ENCODE peak calls at places on chromosomes 7 and 10, in eight cellular contexts. C is OCI-LY7, S is uterus, N is Panc1, K is BE2C, G is mammary epithelial cell, O is H9, V is IMR-90. E is an unnamed sample. For H3K9me3 and H3K4me1, the result is how much of the 10 kb centered on the place peaks cover.

GRCh38 chr10:74982634-74982982 is 128.8 kb upstream of the SAMD8 start:
- DNase-seq in N (no peak), V (no peak), C (no peak), O (no peak), G (no peak), K (no peak), S (no peak), E (no peak)

GRCh38 chr10:112831826-112832225 is 118.2 kb upstream of the TCF7L2 start:
- DNase-seq in N (no peak), O (no peak), G (no peak), K (no peak), C (no peak), S (no peak), V (no peak), E (no peak)

GRCh38 chr10:4790045-4790444 is 36.0 kb upstream of the AKR1E2 start:
- DNase-seq in G (no peak), V (no peak), O (no peak), S (no peak), N (no peak), K (no peak), C (no peak), E (no peak)

GRCh38 chr7:38318803-38319416 is 45.5 kb upstream of the TARP start:
- DNase-seq in N (peak), G (peak), O (peak), K (peak), V (peak), S (no peak), C (peak), E (no peak)

GRCh38 chr10:34628174-34628802 is 186.8 kb downstream of the PARD3 start:
- DNase-seq in N (no peak), V (peak), C (no peak), S (peak), O (no peak), G (no peak), K (peak), E (no peak)

GRCh38 chr7:111827863-111828504 is 265.7 kb upstream of the IMMP2L start:
- DNase-seq in K (no peak), S (no peak), C (no peak), O (no peak), G (peak), N (no peak), V (peak), E (no peak)

GRCh38 chr10:104485632-104486031 is 132.0 kb downstream of the CFAP58 start:
- DNase-seq in G (no peak), K (no peak), S (no peak), N (no peak), C (no peak), V (no peak), O (no peak), E (no peak)

GRCh38 chr10:110923856-110924493 is 4.6 kb downstream of the SHOC2 start:
- DNase-seq in O (no peak), C (no peak), K (no peak), N (no peak), V (no peak), G (peak), S (no peak), E (no peak)

GRCh38 chr10:94125856-94126255 is 132.1 kb downstream of the PLCE1 start:
- DNase-seq in G (no peak), K (no peak), O (no peak), V (peak), S (no peak), C (no peak), N (no peak), E (no peak)

GRCh38 chr7:151057989-151058765 is 480 bp upstream of the CDK5 start:
- DNase-seq in O (peak), C (peak), N (peak), G (peak), K (peak), V (peak), S (peak), E (peak)

GRCh38 chr7:129831424-129832058 is 121.2 kb downstream of the UBE2H start:
- DNase-seq in V (peak), O (no peak), G (peak), S (peak), K (no peak), C (no peak), N (peak), E (no peak)

GRCh38 chr10:104076743-104077160 is 8.9 kb downstream of the COL17A1 start:
- DNase-seq in N (no peak), C (no peak), K (no peak), G (no peak), O (peak), V (peak), S (no peak), E (peak)

GRCh38 chr10:61487506-61487905 is 34.3 kb upstream of the TMEM26 start:
- DNase-seq in G (no peak), N (no peak), C (no peak), O (no peak), V (peak), K (no peak), S (no peak), E (no peak)

GRCh38 chr10:73644767-73645166 is 3.5 kb upstream of the MYOZ1 start:
- DNase-seq in S (no peak), O (no peak), N (no peak), G (no peak), K (no peak), V (no peak), C (no peak), E (no peak)

GRCh38 chr10:74718208-74718607 is 108.2 kb upstream of the KAT6B start:
- DNase-seq in N (no peak), G (no peak), V (no peak), S (no peak), K (no peak), C (no peak), O (no peak), E (no peak)

GRCh38 chr7:46071076-46071475 is 150.0 kb upstream of the IGFBP3 start:
- DNase-seq in G (no peak), N (no peak), S (no peak), O (no peak), V (no peak), K (no peak), C (no peak), E (no peak)

GRCh38 chr7:96670338-96671289 is 39.0 kb downstream of the SEM1 start:
- DNase-seq in N (no peak), G (no peak), S (no peak), O (no peak), V (no peak), K (peak), C (no peak), E (no peak)

GRCh38 chr7:140639366-140640053 is 1.1 kb downstream of the DENND2A start:
- DNase-seq in V (peak), C (no peak), K (no peak), N (no peak), S (peak), G (no peak), O (no peak), E (peak)

GRCh38 chr7:141695803-141696289 is 6.1 kb downstream of the DENND11 start:
- DNase-seq in S (no peak), N (peak), V (no peak), K (no peak), G (no peak), O (no peak), C (no peak), E (no peak)

DNA sequence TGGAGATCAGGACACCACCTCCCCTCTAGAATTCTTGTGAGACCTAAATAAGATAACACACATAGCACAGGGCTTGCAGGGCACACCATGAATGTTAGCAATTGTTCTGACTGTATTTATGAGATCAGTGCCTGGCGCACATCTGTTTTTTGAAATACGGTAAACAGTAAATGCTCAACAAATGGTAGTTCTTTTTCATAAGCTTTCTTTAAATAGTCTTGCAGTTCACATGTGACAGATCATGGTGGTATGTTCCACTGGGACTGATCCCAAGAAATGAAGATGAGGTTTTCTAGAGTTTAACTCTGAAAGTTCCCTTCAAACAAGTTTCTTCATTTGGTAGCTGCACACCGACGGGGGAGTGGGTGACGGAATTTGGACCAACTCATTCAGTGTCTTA is 34.8 kb downstream of the CREB5 start:
- DNase-seq in C (no peak), V (peak), K (no peak), G (no peak), S (no peak), N (no peak), O (no peak), E (no peak)
- TF ChIP-seq CTCF in C (no peak), V (no peak), K (no peak), G (no peak), S (no peak), N (no peak), O (no peak), E (no peak)

GRCh38 chr7:157845203-157845810 is 508.5 kb downstream of the DNAJB6 start:
- DNase-seq in K (no peak), V (no peak), N (peak), O (no peak), G (no peak), S (no peak), C (no peak), E (no peak)
- H3K9me3 ChIP-seq in K (under half), V (half or more), N (under half), O (under half), G (half or more), S (under half), C (under half), E (under half)

GRCh38 chr7:17299477-17299991 is 1.1 kb downstream of the AHR start:
- DNase-seq in C (no peak), N (no peak), S (no peak), O (no peak), K (no peak), G (peak), V (peak), E (no peak)

GRCh38 chr7:17298102-17298839 is at the start of gene AHR:
- DNase-seq in N (no peak), O (peak), K (peak), G (peak), V (peak), S (peak), C (peak), E (peak)

GRCh38 chr7:17298840-17299476 is 506 bp downstream of the AHR start:
- DNase-seq in N (no peak), G (peak), O (peak), V (peak), S (peak), K (peak), C (no peak), E (peak)

GRCh38 chr7:17301491-17302101 is 3.1 kb downstream of the AHR start:
- DNase-seq in N (no peak), V (peak), K (peak), O (no peak), C (peak), G (peak), S (no peak), E (peak)

DNA sequence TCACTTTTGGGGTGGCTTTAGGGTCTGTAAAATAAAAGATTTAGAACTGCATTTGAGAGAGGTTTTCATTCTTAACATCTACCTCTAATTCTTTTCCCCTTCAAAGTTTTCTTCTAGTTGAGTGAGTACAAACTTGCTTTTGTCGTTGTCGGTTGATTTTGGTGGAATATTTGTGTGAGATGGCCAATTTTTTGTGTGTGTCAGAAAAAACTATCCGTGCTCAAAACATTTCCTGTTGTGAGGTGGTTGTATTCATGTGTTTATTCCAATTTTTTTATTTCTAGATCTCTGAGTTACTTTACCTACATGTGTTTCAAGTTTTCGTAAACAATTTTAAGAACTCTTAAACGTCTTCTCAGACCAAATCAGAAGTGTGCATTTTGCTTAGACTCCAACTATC is 1.6 kb downstream of the AHR start:
- DNase-seq in O (no peak), K (no peak), C (no peak), G (peak), S (no peak), N (no peak), V (no peak), E (no peak)
- H3K4me1 ChIP-seq in O (under half), K (under half), C (under half), G (under half), S (under half), N (under half), V (under half), E (half or more)

GRCh38 chr10:63711361-63711760 is 190.2 kb downstream of the REEP3 start:
- DNase-seq in O (no peak), G (no peak), S (no peak), C (no peak), N (no peak), V (no peak), K (no peak), E (peak)
- TF ChIP-seq CTCF in O (no peak), G (no peak), S (no peak), C (no peak), N (no peak), V (no peak), K (no peak), E (no peak)

GRCh38 chr10:133212853-133213494 is 17.0 kb upstream of the UTF1 start:
- DNase-seq in G (no peak), N (no peak), V (no peak), C (no peak), S (no peak), K (no peak), O (no peak), E (no peak)

GRCh38 chr10:133216776-133217175 is 13.2 kb upstream of the UTF1 start:
- DNase-seq in S (no peak), K (no peak), N (no peak), G (no peak), C (no peak), O (no peak), V (no peak), E (no peak)

GRCh38 chr10:133213641-133214467 is 16.2 kb upstream of the UTF1 start:
- DNase-seq in C (no peak), V (no peak), O (no peak), S (no peak), G (no peak), N (no peak), K (no peak), E (no peak)

GRCh38 chr10:133215586-133215985 is 14.4 kb upstream of the UTF1 start:
- DNase-seq in V (no peak), N (no peak), C (no peak), O (no peak), G (no peak), K (no peak), S (no peak), E (no peak)

DNA sequence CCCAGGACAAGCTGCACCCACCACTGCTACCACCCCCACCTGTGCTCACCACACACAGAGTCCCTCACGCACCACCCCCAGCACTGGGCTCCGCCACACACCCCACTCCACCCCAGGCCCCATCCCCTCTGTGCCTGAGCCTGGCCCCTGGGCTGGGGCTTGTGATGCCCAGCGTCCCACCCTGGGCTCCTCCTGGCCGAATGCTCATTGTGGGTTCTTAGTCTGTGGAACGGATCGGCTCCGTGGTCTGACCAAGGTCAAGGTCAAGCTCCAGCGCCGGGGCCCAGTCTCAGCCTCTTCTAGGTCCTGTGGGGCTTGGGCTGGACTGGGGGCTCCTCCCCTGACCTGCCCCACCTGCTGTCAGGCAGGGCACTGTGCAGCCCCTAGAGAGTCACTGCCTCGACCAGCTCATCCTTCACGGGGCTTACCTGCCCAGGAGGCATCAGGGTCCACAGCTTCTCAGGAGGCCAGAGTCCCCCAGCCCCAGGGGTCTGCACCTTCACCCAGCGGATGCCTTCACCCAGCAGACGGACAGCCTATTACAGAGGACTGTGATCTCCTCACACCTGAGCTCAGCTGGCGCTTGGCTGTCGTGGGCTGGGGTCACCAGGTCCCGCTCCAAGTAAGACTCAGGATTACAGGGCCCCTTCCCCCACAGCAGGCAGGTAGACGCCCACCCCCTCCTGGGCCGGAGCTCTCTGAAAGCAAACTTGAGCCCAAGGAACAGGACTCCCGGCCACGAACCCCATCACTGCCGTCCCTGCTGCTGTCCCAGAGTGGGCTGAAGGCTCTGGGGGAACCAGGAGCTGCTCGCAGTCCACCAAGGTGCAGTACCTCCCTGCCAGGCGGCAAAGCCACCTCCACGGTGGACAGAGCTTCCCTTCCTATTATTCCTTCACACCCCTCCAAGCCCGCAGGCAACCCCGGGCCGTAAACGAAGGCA is 15.3 kb upstream of the UTF1 start:
- DNase-seq in O (no peak), C (no peak), G (no peak), N (no peak), V (no peak), S (no peak), K (no peak), E (no peak)
- H3K9me3 ChIP-seq in O (under half), C (under half), G (under half), N (under half), V (under half), S (under half), K (under half), E (under half)

E was measured in tibial artery.